ENCODE peak calls at places on chromosomes 3 and 15, in seven cellular contexts. L is psoas muscle, G is upper lobe of right lung, K is tibial artery, N is pancreas, X is PC-3, W is ovary. O is an unnamed sample. For H3K4me1, the result is how much of the 10 kb centered on the place peaks cover.

GRCh38 chr15:80940851-80941250 is 48.8 kb downstream of the MESD start:
- DNase-seq in W (no peak), N (no peak), L (no peak), X (no peak), K (no peak), G (no peak), O (no peak)

GRCh38 chr15:66114863-66115425 is 138.6 kb downstream of the MEGF11 start:
- DNase-seq in L (no peak), N (no peak), X (no peak), K (no peak), W (no peak), G (no peak), O (no peak)

GRCh38 chr3:160224256-160224655 is 966 bp upstream of the C3orf80 start:
- DNase-seq in W (no peak), X (no peak), N (no peak), G (no peak), K (no peak), L (no peak), O (no peak)

GRCh38 chr3:138378331-138378730 is 30.0 kb downstream of the MRAS start:
- DNase-seq in X (no peak), K (no peak), W (no peak), N (no peak), L (no peak), G (no peak), O (no peak)

GRCh38 chr3:160556141-160556540 is 9.2 kb downstream of the KPNA4 start:
- DNase-seq in X (no peak), W (no peak), K (no peak), N (no peak), G (no peak), L (no peak), O (no peak)

GRCh38 chr15:45095661-45096060 is 18.3 kb downstream of the DUOX2 start:
- DNase-seq in W (no peak), L (no peak), N (no peak), X (no peak), G (no peak), K (no peak), O (no peak)

GRCh38 chr3:45548724-45549123 is 45.8 kb upstream of the LIMD1 start:
- DNase-seq in G (no peak), L (no peak), X (no peak), N (no peak), W (no peak), K (no peak), O (no peak)

GRCh38 chr3:50242778-50243551 is 7.0 kb downstream of the GNAI2 start:
- DNase-seq in W (no peak), X (no peak), N (no peak), L (peak), G (peak), K (peak), O (peak)

GRCh38 chr3:194330579-194330978 is 20.5 kb downstream of the CPN2 start:
- DNase-seq in W (no peak), L (no peak), X (peak), N (peak), G (no peak), K (no peak), O (no peak)

GRCh38 chr15:56341201-56341600 is 24.0 kb upstream of the TEX9 start:
- DNase-seq in W (no peak), X (peak), N (no peak), L (no peak), K (no peak), G (no peak), O (no peak)

GRCh38 chr15:85030301-85031049 is 48.8 kb downstream of the PDE8A start:
- DNase-seq in K (no peak), X (peak), G (no peak), W (no peak), L (no peak), N (no peak), O (no peak)

GRCh38 chr3:132629928-132630327 is 29.7 kb downstream of the ACAD11 start:
- DNase-seq in K (no peak), G (no peak), N (no peak), L (no peak), W (no peak), X (peak), O (no peak)

GRCh38 chr15:78077860-78078187 is 313 bp upstream of the TBC1D2B start:
- DNase-seq in L (no peak), N (no peak), K (no peak), X (peak), W (no peak), G (no peak), O (no peak)

GRCh38 chr3:159413319-159413718 is 575.3 kb upstream of the IL12A start:
- DNase-seq in L (no peak), W (no peak), X (no peak), K (no peak), N (no peak), G (no peak), O (no peak)

GRCh38 chr15:42079401-42079908 is 14.9 kb downstream of the PLA2G4D start:
- DNase-seq in N (no peak), L (no peak), K (no peak), X (no peak), G (no peak), W (no peak), O (peak)

GRCh38 chr3:157119369-157119951 is 40.5 kb downstream of the CCNL1 start:
- DNase-seq in X (peak), K (no peak), L (no peak), W (no peak), N (peak), G (no peak), O (no peak)

GRCh38 chr3:119601154-119601553 is 3.5 kb downstream of the PLA1A start:
- DNase-seq in G (no peak), L (no peak), K (no peak), X (no peak), N (no peak), W (no peak), O (no peak)

GRCh38 chr15:71093089-71094024 is 21.9 kb upstream of the THSD4 start:
- DNase-seq in W (no peak), N (peak), K (no peak), L (no peak), X (peak), G (no peak), O (peak)

GRCh38 chr15:42084465-42085235 is 9.7 kb downstream of the PLA2G4D start:
- DNase-seq in K (no peak), W (peak), G (peak), N (peak), X (peak), L (peak), O (peak)

GRCh38 chr3:71928215-71928614 is 143.3 kb upstream of the PROK2 start:
- DNase-seq in N (no peak), G (no peak), L (no peak), X (no peak), K (no peak), W (no peak), O (no peak)

GRCh38 chr3:196140224-196140623 is 58.3 kb upstream of the TFRC start:
- DNase-seq in L (no peak), W (peak), N (no peak), G (no peak), X (no peak), K (no peak), O (no peak)

GRCh38 chr15:31605467-31605931 is 278.9 kb downstream of the KLF13 start:
- DNase-seq in W (no peak), G (no peak), K (no peak), X (peak), N (no peak), L (no peak), O (no peak)

GRCh38 chr15:100802421-100803157 is 77.0 kb upstream of the ALDH1A3 start:
- DNase-seq in L (no peak), K (no peak), W (no peak), N (no peak), G (no peak), X (no peak), O (no peak)

GRCh38 chr15:91553455-91553854 is 300.1 kb upstream of the SLCO3A1 start:
- DNase-seq in G (peak), L (no peak), W (no peak), X (no peak), K (no peak), N (no peak), O (no peak)

GRCh38 chr3:171834461-171834801 is 8.7 kb upstream of the TMEM212 start:
- DNase-seq in L (no peak), G (no peak), X (no peak), N (no peak), K (no peak), W (no peak), O (no peak)

GRCh38 chr3:156602424-156602823 is 47.5 kb upstream of the SSR3 start:
- DNase-seq in X (no peak), W (no peak), L (no peak), K (no peak), G (no peak), N (no peak), O (no peak)

GRCh38 chr3:177596248-177596821 is 399.1 kb upstream of the TBL1XR1 start:
- DNase-seq in X (peak), L (no peak), K (no peak), N (no peak), W (no peak), G (no peak), O (no peak)

GRCh38 chr3:45950686-45951600 is 7.7 kb downstream of the CXCR6 start:
- DNase-seq in L (no peak), W (no peak), K (no peak), N (no peak), G (peak), X (no peak), O (no peak)

GRCh38 chr3:100540791-100541334 is 48.4 kb downstream of the TMEM45A start:
- DNase-seq in N (no peak), W (no peak), L (no peak), K (no peak), G (no peak), X (no peak), O (no peak)

GRCh38 chr15:85625856-85626255 is 168.9 kb downstream of the KLHL25 start:
- DNase-seq in G (no peak), W (no peak), N (no peak), L (no peak), X (no peak), K (no peak), O (no peak)

GRCh38 chr3:136982520-136983138 is 24.8 kb downstream of the IL20RB start:
- DNase-seq in N (no peak), G (no peak), X (no peak), K (no peak), W (no peak), L (no peak), O (no peak)

GRCh38 chr3:154781595-154781994 is 298.5 kb upstream of the MME start:
- DNase-seq in G (no peak), N (no peak), X (no peak), L (no peak), K (no peak), W (no peak), O (no peak)
- TF ChIP-seq CTCF in G (no peak), N (no peak), X (no peak), L (no peak), K (no peak), W (no peak), O (no peak)

GRCh38 chr3:190840146-190840545 is 22.3 kb downstream of the GMNC start:
- DNase-seq in W (no peak), G (no peak), N (no peak), K (no peak), L (no peak), X (peak), O (no peak)
- H3K4me1 ChIP-seq in W (under half), G (under half), N (under half), K (under half), L (under half), X (under half), O (under half)

GRCh38 chr15:35697549-35698299 is 151.8 kb upstream of the DPH6 start:
- DNase-seq in L (no peak), N (no peak), K (no peak), G (no peak), X (peak), W (no peak), O (no peak)
- TF ChIP-seq CTCF in L (no peak), N (no peak), K (no peak), G (peak), X (peak), W (no peak), O (no peak)

GRCh38 chr3:53027254-53027844 is 18.5 kb downstream of the SFMBT1 start:
- DNase-seq in N (peak), L (no peak), K (no peak), G (no peak), W (no peak), X (no peak), O (no peak)

GRCh38 chr3:53024315-53024714 is 21.6 kb downstream of the SFMBT1 start:
- DNase-seq in L (no peak), G (no peak), K (no peak), W (no peak), X (no peak), N (no peak), O (no peak)

GRCh38 chr3:53023072-53023823 is 22.6 kb downstream of the SFMBT1 start:
- DNase-seq in X (no peak), W (no peak), N (no peak), L (no peak), K (no peak), G (no peak), O (no peak)

GRCh38 chr3:53028641-53029040 is 17.2 kb downstream of the SFMBT1 start:
- DNase-seq in K (no peak), X (no peak), W (no peak), L (no peak), N (no peak), G (no peak), O (no peak)

GRCh38 chr3:53026423-53027162 is 19.3 kb downstream of the SFMBT1 start:
- DNase-seq in N (no peak), L (no peak), X (no peak), K (no peak), W (no peak), G (no peak), O (no peak)
- H3K4me1 ChIP-seq in N (under half), L (under half), X (under half), K (under half), W (under half), G (under half), O (under half)

DNA sequence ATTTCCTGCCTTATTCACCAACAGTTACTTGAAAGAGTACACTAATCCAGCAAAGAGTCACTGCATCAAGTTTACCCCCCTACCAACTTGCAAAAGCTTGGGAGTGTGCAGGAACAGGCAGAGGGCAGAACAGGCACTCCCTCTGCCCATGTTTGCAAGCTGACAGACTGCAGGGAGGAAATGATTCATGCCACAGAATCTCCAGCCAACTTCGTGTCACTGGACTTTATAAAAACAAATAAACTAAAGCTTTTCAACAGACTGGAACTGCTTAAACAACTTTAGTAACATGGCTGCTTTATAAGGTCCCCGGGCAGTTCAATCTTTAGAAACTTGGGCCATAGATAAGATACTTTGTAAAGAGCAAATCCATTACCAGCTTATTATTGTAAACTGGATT is 129.5 kb downstream of the THRB start:
- DNase-seq in N (peak), L (peak), X (peak), K (peak), W (no peak), G (no peak), O (no peak)
- TF ChIP-seq CTCF in N (no peak), L (peak), X (peak), K (no peak), W (no peak), G (no peak), O (no peak)

GRCh38 chr15:75446146-75446545 is 5.3 kb downstream of the SIN3A start:
- DNase-seq in G (no peak), W (no peak), N (no peak), X (no peak), K (no peak), L (no peak), O (no peak)
- H3K4me1 ChIP-seq in G (under half), W (under half), N (under half), X (under half), K (under half), L (under half), O (half or more)

GRCh38 chr15:68887120-68887519 is 43.2 kb upstream of the SPESP1 start:
- DNase-seq in N (no peak), W (no peak), K (no peak), X (no peak), L (no peak), G (no peak), O (no peak)

GRCh38 chr15:68885070-68885469 is 45.3 kb upstream of the SPESP1 start:
- DNase-seq in L (no peak), N (no peak), X (peak), K (no peak), W (no peak), G (no peak), O (no peak)

GRCh38 chr15:68894208-68894607 is 36.1 kb upstream of the SPESP1 start:
- DNase-seq in G (no peak), N (no peak), W (no peak), X (no peak), K (no peak), L (no peak), O (no peak)

DNA sequence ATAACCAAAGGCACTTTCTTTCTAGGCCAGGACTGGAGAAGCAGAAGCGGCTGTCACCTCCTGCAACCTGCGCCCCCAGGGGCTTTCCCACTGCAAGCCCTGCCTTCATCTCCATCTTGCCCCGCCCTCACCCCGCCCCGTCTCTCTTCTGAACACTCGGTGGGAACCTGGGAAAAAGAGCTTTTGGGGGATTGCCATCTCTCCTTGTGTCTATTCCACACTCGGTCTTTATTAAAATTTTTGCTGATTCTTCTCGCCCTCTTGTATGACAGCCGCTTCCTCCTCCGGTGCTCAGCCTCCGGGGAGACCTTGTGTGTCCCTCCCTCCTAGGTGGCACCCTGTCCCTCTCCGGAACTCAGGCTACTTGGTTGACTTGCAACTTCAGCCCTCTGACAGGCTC is 41.9 kb upstream of the SPESP1 start:
- DNase-seq in L (no peak), X (no peak), K (no peak), W (no peak), G (no peak), N (no peak), O (no peak)
- TF ChIP-seq CTCF in L (no peak), X (no peak), K (no peak), W (no peak), G (no peak), N (no peak), O (no peak)

DNA sequence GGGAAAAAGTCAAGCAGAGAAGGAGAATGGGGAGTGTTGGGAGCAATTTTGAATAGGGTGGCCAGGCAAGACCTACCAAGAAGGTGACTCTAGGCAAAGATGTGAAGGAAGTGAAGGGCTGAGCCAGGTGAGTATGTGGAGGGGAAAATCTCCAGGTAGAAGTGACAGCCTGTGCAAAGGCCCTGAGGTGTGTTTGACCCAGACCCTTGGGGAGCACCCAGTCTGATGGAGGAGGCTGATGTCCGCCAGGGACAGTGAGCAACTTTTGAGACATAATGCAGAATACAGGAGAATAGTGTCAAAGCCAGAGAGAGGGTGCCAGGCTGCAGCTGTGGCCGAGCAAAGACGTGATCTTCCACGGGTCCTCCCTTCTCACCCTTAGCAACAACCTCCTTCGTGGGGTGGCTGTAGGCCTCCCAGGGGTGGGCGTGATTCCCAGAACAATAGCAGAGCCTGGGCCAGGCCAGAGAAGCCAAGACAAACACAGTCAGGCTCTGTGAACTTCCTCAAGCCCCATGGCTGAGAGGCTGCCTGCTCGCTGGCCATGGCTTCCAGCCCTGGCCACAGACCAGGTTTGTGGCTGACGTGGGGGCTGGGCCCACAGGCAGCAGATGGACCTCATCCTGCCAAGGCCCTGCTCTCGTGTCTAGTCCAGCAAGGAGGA is 58.1 kb downstream of the SLC6A6 start:
- DNase-seq in W (peak), X (peak), G (no peak), N (peak), K (peak), L (peak), O (peak)
- H3K4me1 ChIP-seq in W (under half), X (under half), G (under half), N (under half), K (under half), L (under half), O (under half)

DNA sequence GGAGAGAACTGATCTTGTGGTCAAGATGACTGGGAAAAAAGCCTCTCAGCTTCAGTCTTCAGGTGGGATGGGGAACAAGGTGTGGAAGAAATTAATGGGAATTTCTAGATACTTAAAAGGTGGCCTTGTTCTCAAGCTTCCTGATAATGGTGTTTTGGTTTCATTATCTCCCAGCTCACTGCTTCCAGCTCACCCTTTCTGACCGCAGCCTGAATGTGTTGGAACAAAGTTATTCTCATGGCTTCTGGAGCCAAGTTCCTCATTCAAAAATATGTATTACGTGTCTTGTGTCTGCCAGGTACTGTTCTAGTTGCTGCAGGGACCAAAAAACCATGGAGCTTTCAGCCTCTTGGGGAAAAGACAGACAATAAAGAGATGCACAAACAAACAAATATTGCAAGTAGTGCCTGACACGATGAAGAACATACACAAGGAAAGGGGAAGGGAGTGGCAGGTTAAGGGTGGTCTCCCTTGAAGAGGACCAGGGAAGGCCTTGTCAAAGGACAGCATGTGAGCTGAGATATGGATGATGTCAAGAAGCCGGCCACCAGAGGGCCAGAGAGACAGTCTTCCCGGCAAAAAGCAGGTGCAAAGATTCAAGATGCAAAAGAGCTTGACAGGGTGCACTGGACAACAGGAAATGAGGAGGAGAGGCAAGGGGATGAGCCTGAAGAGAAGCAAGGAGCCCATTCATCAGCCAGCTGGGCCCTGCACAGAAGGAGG is 35.5 kb downstream of the ARRDC4 start:
- DNase-seq in N (no peak), L (no peak), X (peak), W (no peak), G (no peak), K (no peak), O (no peak)
- TF ChIP-seq CTCF in N (no peak), L (peak), X (peak), W (no peak), G (no peak), K (peak), O (no peak)

O was measured in left lung.